ENCODE peak calls at places on chromosomes 6 and 20, in four cellular contexts. X, L, H and F are unnamed samples.

GRCh38 chr20:33846291-33846916 is 35.3 kb downstream of the CHMP4B start:
- DNase-seq in X (no peak), L (peak), H (no peak), F (no peak)

GRCh38 chr6:26743157-26743821 is 83.7 kb upstream of the ZNF322 start:
- DNase-seq in X (peak), L (peak), H (no peak), F (peak)

GRCh38 chr6:35674594-35674993 is 14.1 kb downstream of the FKBP5 start:
- DNase-seq in X (no peak), L (no peak), H (no peak), F (no peak)

GRCh38 chr20:4358566-4358965 is 343.2 kb upstream of the RNF24 start:
- DNase-seq in X (no peak), L (no peak), H (no peak), F (no peak)

GRCh38 chr6:2763876-2764540 is 1.2 kb upstream of the WRNIP1 start:
- DNase-seq in X (no peak), L (no peak), H (no peak), F (no peak)

GRCh38 chr6:34571388-34571787 is 15.3 kb upstream of the SPDEF start:
- DNase-seq in X (no peak), L (no peak), H (no peak), F (no peak)

GRCh38 chr6:116060572-116061283 is at the start of gene FRK:
- DNase-seq in X (peak), L (no peak), H (peak), F (no peak)

GRCh38 chr6:131960371-131961133 is 9.4 kb upstream of the CCN2 start:
- DNase-seq in X (no peak), L (no peak), H (no peak), F (no peak)

GRCh38 chr6:126153661-126154060 is 167.3 kb downstream of the TRMT11 start:
- DNase-seq in X (no peak), L (no peak), H (no peak), F (no peak)

GRCh38 chr6:48701572-48701971 is 590.6 kb upstream of the PTCHD4 start:
- DNase-seq in X (no peak), L (no peak), H (no peak), F (no peak)

GRCh38 chr20:11965602-11966001 is 47.9 kb downstream of the BTBD3 start:
- DNase-seq in X (no peak), L (no peak), H (no peak), F (no peak)

GRCh38 chr20:48932375-48932941 is 10.9 kb downstream of the ARFGEF2 start:
- DNase-seq in X (no peak), L (no peak), H (peak), F (no peak)

GRCh38 chr20:8854566-8854965 is 214.3 kb upstream of the PLCB4 start:
- DNase-seq in X (no peak), L (no peak), H (no peak), F (no peak)

GRCh38 chr6:133254552-133255228 is 13.5 kb downstream of the EYA4 start:
- DNase-seq in X (no peak), L (no peak), H (no peak), F (no peak)

GRCh38 chr20:59008715-59009336 is 1.8 kb upstream of the CTSZ start:
- DNase-seq in X (no peak), L (no peak), H (no peak), F (no peak)

GRCh38 chr20:50003253-50003656 is 20.5 kb downstream of the SNAI1 start:
- DNase-seq in X (no peak), L (no peak), H (no peak), F (no peak)

GRCh38 chr20:33415948-33416347 is 14.6 kb upstream of the CDK5RAP1 start:
- DNase-seq in X (no peak), L (no peak), H (peak), F (no peak)

GRCh38 chr6:156175971-156176421 is 601.2 kb upstream of the ARID1B start:
- DNase-seq in X (peak), L (no peak), H (peak), F (no peak)

GRCh38 chr6:163248051-163248450 is 166.5 kb upstream of the QKI start:
- DNase-seq in X (no peak), L (no peak), H (no peak), F (no peak)

DNA sequence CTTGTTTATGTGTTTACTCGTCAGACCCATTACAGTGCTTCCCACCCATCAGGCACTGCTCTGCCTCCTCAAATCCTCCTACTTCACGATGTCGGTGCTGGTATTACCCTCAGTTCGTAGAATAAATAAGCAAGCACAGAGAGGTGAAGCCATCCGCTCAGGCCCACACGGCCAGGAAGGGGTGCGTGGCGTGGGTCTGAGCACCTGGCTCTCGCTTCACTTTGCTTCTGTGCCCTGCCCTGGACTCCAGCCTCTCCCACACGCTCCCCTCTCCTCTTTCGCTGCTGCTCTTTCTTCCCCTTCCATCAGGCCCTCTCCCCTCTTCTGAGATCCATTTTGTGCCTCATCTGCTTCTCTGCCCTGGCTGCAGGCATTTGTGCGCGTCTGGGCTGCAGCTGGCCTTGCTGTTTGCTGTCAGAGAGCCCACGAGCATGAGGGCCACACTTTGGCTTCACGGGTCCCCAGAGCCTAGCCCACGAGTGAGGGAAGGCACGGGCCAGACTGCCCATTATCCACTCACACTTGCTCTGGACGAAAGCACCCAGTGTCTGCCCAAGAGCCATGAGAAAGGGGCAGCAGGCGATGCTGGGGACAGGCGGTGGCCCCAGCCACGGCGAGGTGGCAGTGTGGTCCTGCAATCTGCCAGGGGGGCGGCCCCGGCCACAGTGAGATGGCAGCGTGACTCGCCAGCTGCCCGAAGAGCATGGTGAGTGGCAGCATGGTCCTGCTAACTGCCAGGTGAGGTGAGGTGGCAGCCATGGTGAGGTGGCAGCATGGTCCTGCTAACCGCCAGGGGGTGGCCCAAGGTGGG is 96.2 kb upstream of the MPC1 start:
- DNase-seq in X (no peak), L (no peak), H (no peak), F (no peak)
- TF ChIP-seq POLR2AphosphoS5 in X (no peak), L (no peak), H (no peak), F (no peak)

DNA sequence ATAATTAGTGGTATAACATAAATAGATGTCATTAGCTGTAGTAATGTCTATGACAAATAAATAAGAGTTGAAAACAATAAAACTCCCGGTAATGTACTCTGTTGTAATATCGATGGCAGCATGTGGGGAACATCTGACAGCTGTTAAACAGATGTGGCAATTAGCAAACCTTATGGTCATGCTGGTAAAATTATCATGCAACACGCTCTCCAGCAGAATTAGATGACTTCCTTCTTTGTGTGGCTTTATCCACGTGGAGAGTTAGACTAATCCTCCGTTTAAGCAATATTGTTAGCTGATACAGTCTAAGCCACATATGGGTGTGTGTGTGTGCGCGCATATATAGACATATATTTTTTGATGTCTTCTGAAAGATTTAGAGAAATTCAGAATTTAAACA is 77.7 kb upstream of the ZFP64 start:
- DNase-seq in X (no peak), L (no peak), H (no peak), F (no peak)
- TF ChIP-seq TCF7L2 in X (no peak), L (no peak), H (no peak), F (no peak)

GRCh38 chr6:158233214-158233795 is 65.2 kb downstream of the GTF2H5 start:
- DNase-seq in X (no peak), L (no peak), H (peak), F (no peak)

GRCh38 chr6:158229823-158230222 is 61.7 kb downstream of the GTF2H5 start:
- DNase-seq in X (no peak), L (no peak), H (no peak), F (no peak)

GRCh38 chr6:158230967-158231550 is 62.9 kb downstream of the GTF2H5 start:
- DNase-seq in X (no peak), L (no peak), H (no peak), F (no peak)

GRCh38 chr6:158232445-158233213 is 64.5 kb downstream of the GTF2H5 start:
- DNase-seq in X (no peak), L (peak), H (peak), F (no peak)

GRCh38 chr6:158231551-158232444 is 63.6 kb downstream of the GTF2H5 start:
- DNase-seq in X (no peak), L (peak), H (peak), F (no peak)
- TF ChIP-seq POLR2AphosphoS5 in X (no peak), L (peak), H (peak), F (no peak)

GRCh38 chr6:110325197-110325596 is 33.0 kb downstream of the METTL24 start:
- DNase-seq in X (no peak), L (no peak), H (peak), F (no peak)
- TF ChIP-seq TCF7L2 in X (no peak), L (no peak), H (no peak), F (no peak)

GRCh38 chr6:117545161-117545595 is 57.1 kb downstream of the GOPC start:
- DNase-seq in X (no peak), L (no peak), H (peak), F (peak)
- TF ChIP-seq POLR2AphosphoS5 in X (no peak), L (no peak), H (no peak), F (no peak)

GRCh38 chr6:166541876-166542579 is 44.5 kb downstream of the RAMACL start:
- DNase-seq in X (no peak), L (no peak), H (no peak), F (no peak)
- TF ChIP-seq TCF7L2 in X (no peak), L (no peak), H (no peak), F (no peak)

GRCh38 chr20:20743511-20744169 is 31.2 kb upstream of the RALGAPA2 start:
- DNase-seq in X (no peak), L (no peak), H (peak), F (no peak)
- TF ChIP-seq POLR2AphosphoS5 in X (no peak), L (no peak), H (no peak), F (no peak)